ENCODE peak calls at places on chromosomes 2 and 18, in seven cellular contexts. U, C, M, K, Q, H and R are unnamed samples.

GRCh38 chr2:14633031-14633430 is 514 bp downstream of the LRATD1 start:
- DNase-seq in U (no peak), C (peak; percentile 30), M (no peak), K (peak; percentile 59), Q (no peak), H (no peak), R (peak; percentile 73)

GRCh38 chr2:216215991-216216390 is 106.8 kb downstream of the XRCC5 start:
- DNase-seq in U (no peak), C (no peak), M (no peak), K (no peak), Q (peak; percentile 45), H (no peak), R (no peak)

GRCh38 chr2:101796825-101797600 is 99.5 kb downstream of the MAP4K4 start:
- DNase-seq in U (no peak), C (no peak), M (no peak), K (no peak), Q (no peak), H (no peak), R (no peak)

GRCh38 chr18:48312066-48312465 is 97.1 kb downstream of the ZBTB7C start:
- DNase-seq in U (no peak), C (no peak), M (no peak), K (no peak), Q (no peak), H (no peak), R (no peak)

GRCh38 chr2:193270816-193271215 is 1076.1 kb upstream of the TMEFF2 start:
- DNase-seq in U (no peak), C (no peak), M (no peak), K (no peak), Q (no peak), H (no peak), R (no peak)

GRCh38 chr2:216733046-216733445 is 37.7 kb upstream of the IGFBP5 start:
- DNase-seq in U (no peak), C (no peak), M (no peak), K (no peak), Q (no peak), H (no peak), R (no peak)

GRCh38 chr2:128305555-128306080 is 13.1 kb downstream of the HS6ST1 start:
- DNase-seq in U (no peak), C (no peak), M (no peak), K (no peak), Q (peak; percentile 89), H (no peak), R (peak; percentile 43)

GRCh38 chr2:150376627-150377335 is 110.7 kb downstream of the RND3 start:
- DNase-seq in U (no peak), C (no peak), M (no peak), K (no peak), Q (no peak), H (peak; percentile 7), R (no peak)

GRCh38 chr2:47297767-47298401 is 105.1 kb upstream of the MSH2 start:
- DNase-seq in U (no peak), C (no peak), M (no peak), K (no peak), Q (no peak), H (no peak), R (no peak)

GRCh38 chr2:224689539-224689938 is 26.6 kb downstream of the CCDC195 start:
- DNase-seq in U (no peak), C (no peak), M (no peak), K (no peak), Q (no peak), H (no peak), R (no peak)

GRCh38 chr2:229704231-229704630 is 10.1 kb downstream of the DNER start:
- DNase-seq in U (no peak), C (no peak), M (no peak), K (no peak), Q (no peak), H (no peak), R (no peak)

GRCh38 chr2:97740590-97741182 is 27.3 kb downstream of the ZAP70 start:
- DNase-seq in U (no peak), C (peak; percentile 52), M (peak; percentile 80), K (no peak), Q (peak; percentile 63), H (peak; percentile 1), R (peak; percentile 34)

GRCh38 chr2:128543036-128543435 is 224.4 kb upstream of the HS6ST1 start:
- DNase-seq in U (no peak), C (no peak), M (no peak), K (no peak), Q (no peak), H (no peak), R (no peak)

GRCh38 chr2:12412898-12413305 is 303.8 kb upstream of the TRIB2 start:
- DNase-seq in U (no peak), C (no peak), M (no peak), K (no peak), Q (peak; percentile 12), H (no peak), R (no peak)

DNA sequence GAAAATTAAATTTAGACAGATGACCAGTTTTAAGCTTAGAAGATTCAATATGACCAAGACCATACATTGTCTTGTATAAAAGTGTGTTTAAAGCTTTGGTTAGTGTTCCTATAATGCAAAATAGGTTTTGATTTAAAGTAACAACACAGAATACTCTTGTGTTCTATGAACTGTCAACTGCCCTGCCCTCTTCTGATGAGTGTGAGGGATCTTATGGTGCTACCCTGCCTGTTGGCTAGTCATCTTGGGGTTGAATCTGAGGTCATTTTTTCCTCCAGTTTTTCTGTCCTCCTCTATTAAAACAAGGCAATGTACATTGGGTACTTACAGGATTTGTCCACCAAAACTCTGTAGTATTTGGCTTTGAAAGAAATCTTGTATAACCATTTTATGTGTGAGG is 129.0 kb downstream of the SPTBN1 start:
- DNase-seq in U (no peak), C (no peak), M (no peak), K (no peak), Q (no peak), H (no peak), R (no peak)
- H3K4me1 ChIP-seq in U (peaks cover 92% of the 10 kb centered on the region), C (peaks cover 96% of the 10 kb centered on the region), M (peaks cover 23% of the 10 kb centered on the region), K (peaks cover 72% of the 10 kb centered on the region), Q (peaks cover 88% of the 10 kb centered on the region), H (peaks cover 17% of the 10 kb centered on the region), R (peaks cover 43% of the 10 kb centered on the region)

DNA sequence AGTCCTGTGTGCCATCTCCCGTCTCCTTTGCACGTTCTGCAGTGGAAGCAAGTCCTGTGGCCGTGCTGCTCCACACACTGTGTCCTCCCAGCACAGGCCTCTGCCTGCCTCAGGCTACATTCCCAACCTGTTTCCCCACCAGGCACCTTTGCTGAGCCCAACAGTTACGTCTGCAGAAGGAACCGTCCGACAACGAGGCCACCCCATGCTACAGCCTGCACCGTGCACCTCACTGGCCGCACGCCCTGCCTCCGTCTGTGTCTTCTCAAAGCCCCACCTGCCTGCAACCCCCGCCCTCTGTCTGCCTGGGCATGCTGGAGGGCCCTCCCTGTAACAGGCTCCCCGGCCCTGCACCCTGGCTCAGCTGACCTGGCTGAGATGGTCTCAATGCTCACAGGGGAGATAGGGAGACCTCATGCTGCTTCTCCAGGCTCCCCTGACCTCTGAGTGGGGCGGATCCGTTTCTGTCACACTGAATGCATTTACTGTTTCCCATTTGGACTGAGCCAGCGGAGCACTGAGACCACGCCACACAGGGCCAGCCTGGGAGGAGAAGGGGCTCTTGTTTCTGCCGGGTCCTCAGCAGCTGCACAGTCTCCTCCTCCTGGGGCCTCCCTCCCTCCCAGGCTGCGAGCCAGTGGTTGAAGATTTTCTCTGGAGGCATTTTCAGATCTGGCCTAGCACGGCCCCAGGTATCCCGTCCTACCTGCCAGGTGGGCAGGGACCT is 109.1 kb upstream of the OTOS start:
- DNase-seq in U (no peak), C (peak; percentile 20), M (peak; percentile 29), K (peak; percentile 59), Q (no peak), H (no peak), R (no peak)
- H3K4me1 ChIP-seq in U (peaks cover 53% of the 10 kb centered on the region), C (peaks cover 28% of the 10 kb centered on the region), M (no peaks in the 10 kb centered on the region), K (peaks cover 32% of the 10 kb centered on the region), Q (no peaks in the 10 kb centered on the region), H (peaks cover 31% of the 10 kb centered on the region), R (peaks cover 22% of the 10 kb centered on the region)

GRCh38 chr2:38057651-38058410 is 18.1 kb downstream of the CYP1B1 start:
- DNase-seq in U (no peak), C (no peak), M (no peak), K (no peak), Q (no peak), H (no peak), R (no peak)
- H3K4me1 ChIP-seq in U (no peaks in the 10 kb centered on the region), C (no peaks in the 10 kb centered on the region), M (no peaks in the 10 kb centered on the region), K (no peaks in the 10 kb centered on the region), Q (no peaks in the 10 kb centered on the region), H (no peaks in the 10 kb centered on the region), R (no peaks in the 10 kb centered on the region)

GRCh38 chr2:42048318-42049251 is 764 bp downstream of the PKDCC start:
- DNase-seq in U (no peak), C (peak; percentile 29), M (peak; percentile 46), K (no peak), Q (no peak), H (no peak), R (peak; percentile 49)
- H3K4me1 ChIP-seq in U (peaks cover 43% of the 10 kb centered on the region), C (peaks cover 72% of the 10 kb centered on the region), M (no peaks in the 10 kb centered on the region), K (peaks cover 41% of the 10 kb centered on the region), Q (no peaks in the 10 kb centered on the region), H (peaks cover 42% of the 10 kb centered on the region), R (no peaks in the 10 kb centered on the region)

GRCh38 chr18:8626414-8627106 is 17.3 kb downstream of the RAB12 start:
- DNase-seq in U (no peak), C (no peak), M (no peak), K (no peak), Q (no peak), H (no peak), R (no peak)
- H3K4me1 ChIP-seq in U (peaks cover 18% of the 10 kb centered on the region), C (peaks cover 30% of the 10 kb centered on the region), M (peaks cover 22% of the 10 kb centered on the region), K (peaks cover 17% of the 10 kb centered on the region), Q (peaks cover 9% of the 10 kb centered on the region), H (peaks cover 76% of the 10 kb centered on the region), R (peaks cover 11% of the 10 kb centered on the region)

GRCh38 chr2:122098301-122098700 is 342.9 kb downstream of the TSN start:
- DNase-seq in U (no peak), C (no peak), M (no peak), K (no peak), Q (no peak), H (no peak), R (no peak)
- H3K4me1 ChIP-seq in U (no peaks in the 10 kb centered on the region), C (no peaks in the 10 kb centered on the region), M (no peaks in the 10 kb centered on the region), K (no peaks in the 10 kb centered on the region), Q (no peaks in the 10 kb centered on the region), H (no peaks in the 10 kb centered on the region), R (no peaks in the 10 kb centered on the region)

DNA sequence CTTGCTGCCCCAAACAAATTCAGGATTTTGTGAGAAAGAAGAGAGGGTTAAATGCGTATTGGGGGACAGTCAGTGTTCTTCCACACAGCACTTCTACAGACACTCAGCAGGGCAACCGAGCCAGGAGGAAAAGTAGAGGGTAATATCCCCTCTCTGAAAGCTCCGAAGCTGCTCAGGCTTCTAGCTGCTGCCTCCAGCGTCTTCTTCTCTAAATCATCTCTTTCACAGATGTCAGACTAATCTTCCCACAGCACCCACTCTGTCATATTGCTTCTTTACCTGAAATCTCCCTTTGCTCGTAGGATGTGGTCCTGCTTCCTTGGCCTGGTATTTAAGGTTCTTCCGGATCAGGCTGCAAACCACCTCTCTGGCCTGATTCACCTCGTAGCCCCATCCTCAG is 117.6 kb upstream of the HAAO start:
- DNase-seq in U (no peak), C (no peak), M (no peak), K (peak; percentile 41), Q (no peak), H (no peak), R (no peak)
- H3K4me1 ChIP-seq in U (peaks cover 57% of the 10 kb centered on the region), C (peaks cover 86% of the 10 kb centered on the region), M (peaks cover 1% of the 10 kb centered on the region), K (peaks cover 35% of the 10 kb centered on the region), Q (no peaks in the 10 kb centered on the region), H (peaks cover 30% of the 10 kb centered on the region), R (peaks cover 36% of the 10 kb centered on the region)